ENCODE peak calls at places on chromosomes 6 and 20, in five cellular contexts. One of them, this sample, is unnamed.

GRCh38 chr6:52741872-52742271 is 21.4 kb downstream of the GSTA2 start:
- DNase-seq in A549: no peak
- DNase-seq in K562: no peak
- DNase-seq in HepG2: no peak
- DNase-seq in GM12878: no peak
- DNase-seq in this sample: no peak

GRCh38 chr6:124655856-124656255 is 306.4 kb upstream of the RNF217 start:
- DNase-seq in A549: no peak
- DNase-seq in K562: no peak
- DNase-seq in HepG2: no peak
- DNase-seq in GM12878: no peak
- DNase-seq in this sample: no peak

GRCh38 chr6:170210651-170211403 is 80.1 kb downstream of the DLL1 start:
- DNase-seq in A549: no peak
- DNase-seq in K562: no peak
- DNase-seq in HepG2: no peak
- DNase-seq in GM12878: no peak
- DNase-seq in this sample: no peak

GRCh38 chr6:151374024-151374423 is 17.3 kb downstream of the ZBTB2 start:
- DNase-seq in A549: no peak
- DNase-seq in K562: peak; percentile 33
- DNase-seq in HepG2: peak; percentile 31
- DNase-seq in GM12878: no peak
- DNase-seq in this sample: peak; percentile 61

GRCh38 chr6:169530762-169531143 is 171.1 kb downstream of the WDR27 start:
- DNase-seq in A549: no peak
- DNase-seq in K562: no peak
- DNase-seq in HepG2: no peak
- DNase-seq in GM12878: no peak
- DNase-seq in this sample: no peak

GRCh38 chr20:19056909-19057308 is 155.5 kb upstream of the SLC24A3 start:
- DNase-seq in A549: no peak
- DNase-seq in K562: no peak
- DNase-seq in HepG2: no peak
- DNase-seq in GM12878: no peak
- DNase-seq in this sample: peak; percentile 19

GRCh38 chr6:7112741-7113313 is 5.1 kb downstream of the RREB1 start:
- DNase-seq in A549: no peak
- DNase-seq in K562: no peak
- DNase-seq in HepG2: peak; percentile 69
- DNase-seq in GM12878: peak; percentile 41
- DNase-seq in this sample: peak; percentile 64

GRCh38 chr6:52787917-52788316 is 15.7 kb downstream of the GSTA1 start:
- DNase-seq in A549: no peak
- DNase-seq in K562: no peak
- DNase-seq in HepG2: peak; percentile 46
- DNase-seq in GM12878: no peak
- DNase-seq in this sample: no peak

GRCh38 chr6:66628917-66629316 is 921.9 kb upstream of the EYS start:
- DNase-seq in A549: no peak
- DNase-seq in K562: no peak
- DNase-seq in HepG2: no peak
- DNase-seq in GM12878: no peak
- DNase-seq in this sample: peak; percentile 89

GRCh38 chr20:53706511-53707031 is 112.9 kb upstream of the ZNF217 start:
- DNase-seq in A549: no peak
- DNase-seq in K562: no peak
- DNase-seq in HepG2: no peak
- DNase-seq in GM12878: peak; percentile 81
- DNase-seq in this sample: peak; percentile 35

GRCh38 chr20:35253010-35253409 is 24.9 kb downstream of the MMP24OS start:
- DNase-seq in A549: no peak
- DNase-seq in K562: no peak
- DNase-seq in HepG2: no peak
- DNase-seq in GM12878: no peak
- DNase-seq in this sample: no peak

GRCh38 chr6:53761036-53761435 is 33.8 kb upstream of the LRRC1 start:
- DNase-seq in A549: no peak
- DNase-seq in K562: no peak
- DNase-seq in HepG2: no peak
- DNase-seq in GM12878: no peak
- DNase-seq in this sample: no peak

GRCh38 chr20:59008715-59009336 is 1.8 kb upstream of the CTSZ start:
- DNase-seq in A549: no peak
- DNase-seq in K562: no peak
- DNase-seq in HepG2: no peak
- DNase-seq in GM12878: no peak
- DNase-seq in this sample: no peak

GRCh38 chr20:33576432-33576883 is 85.7 kb upstream of the C20orf144 start:
- DNase-seq in A549: no peak
- DNase-seq in K562: no peak
- DNase-seq in HepG2: no peak
- DNase-seq in GM12878: no peak
- DNase-seq in this sample: no peak

GRCh38 chr6:52115891-52116604 is 28.6 kb upstream of the PKHD1 start:
- DNase-seq in A549: no peak
- DNase-seq in K562: no peak
- DNase-seq in HepG2: no peak
- DNase-seq in GM12878: no peak
- DNase-seq in this sample: no peak

GRCh38 chr6:135970750-135971149 is 119.2 kb downstream of the PDE7B start:
- DNase-seq in A549: no peak
- DNase-seq in K562: no peak
- DNase-seq in HepG2: no peak
- DNase-seq in GM12878: no peak
- DNase-seq in this sample: no peak

GRCh38 chr6:135976585-135976984 is 125.1 kb downstream of the PDE7B start:
- DNase-seq in A549: no peak
- DNase-seq in K562: no peak
- DNase-seq in HepG2: no peak
- DNase-seq in GM12878: no peak
- DNase-seq in this sample: no peak

GRCh38 chr6:135974416-135974815 is 122.9 kb downstream of the PDE7B start:
- DNase-seq in A549: no peak
- DNase-seq in K562: no peak
- DNase-seq in HepG2: no peak
- DNase-seq in GM12878: no peak
- DNase-seq in this sample: no peak

GRCh38 chr6:135972120-135972519 is 120.6 kb downstream of the PDE7B start:
- DNase-seq in A549: no peak
- DNase-seq in K562: no peak
- DNase-seq in HepG2: no peak
- DNase-seq in GM12878: no peak
- DNase-seq in this sample: no peak

GRCh38 chr6:135972586-135972985 is 121.1 kb downstream of the PDE7B start:
- DNase-seq in A549: no peak
- DNase-seq in K562: no peak
- DNase-seq in HepG2: no peak
- DNase-seq in GM12878: no peak
- DNase-seq in this sample: no peak
- TF ChIP-seq MYC in A549: no peak
- TF ChIP-seq MYC in K562: no peak
- TF ChIP-seq MYC in HepG2: no peak
- TF ChIP-seq MYC in GM12878: no peak
- TF ChIP-seq MYC in this sample: no peak

GRCh38 chr6:24565196-24565595 is 70.4 kb downstream of the ALDH5A1 start:
- DNase-seq in A549: no peak
- DNase-seq in K562: no peak
- DNase-seq in HepG2: no peak
- DNase-seq in GM12878: no peak
- DNase-seq in this sample: no peak

GRCh38 chr6:24566020-24566752 is 71.4 kb downstream of the ALDH5A1 start:
- DNase-seq in A549: no peak
- DNase-seq in K562: no peak
- DNase-seq in HepG2: peak; percentile 30
- DNase-seq in GM12878: no peak
- DNase-seq in this sample: no peak

GRCh38 chr6:24568687-24569086 is 73.9 kb downstream of the ALDH5A1 start:
- DNase-seq in A549: no peak
- DNase-seq in K562: no peak
- DNase-seq in HepG2: no peak
- DNase-seq in GM12878: no peak
- DNase-seq in this sample: no peak

GRCh38 chr6:24571361-24571760 is 74.6 kb downstream of the KIAA0319 start:
- DNase-seq in A549: no peak
- DNase-seq in K562: no peak
- DNase-seq in HepG2: no peak
- DNase-seq in GM12878: no peak
- DNase-seq in this sample: no peak

DNA sequence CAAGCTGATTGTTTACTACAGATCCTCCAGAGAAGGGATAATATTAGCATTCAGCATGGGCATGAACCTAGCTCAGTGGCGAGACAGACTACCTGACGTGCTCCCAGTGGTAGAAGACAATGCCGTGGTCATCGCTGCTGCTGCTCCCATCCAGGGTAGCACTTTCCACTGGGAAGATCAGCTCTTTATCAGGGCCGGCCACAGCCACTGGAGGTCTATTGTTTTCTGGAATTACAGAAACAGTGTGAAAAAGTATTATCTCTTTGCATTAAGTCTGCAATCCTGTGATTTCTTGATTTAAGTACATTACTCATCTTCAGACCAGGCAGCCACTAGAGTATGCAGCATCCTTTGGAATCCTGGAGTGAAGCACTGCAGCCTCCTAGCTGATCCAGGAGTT is 75.0 kb downstream of the ALDH5A1 start:
- DNase-seq in A549: no peak
- DNase-seq in K562: no peak
- DNase-seq in HepG2: no peak
- DNase-seq in GM12878: no peak
- DNase-seq in this sample: no peak
- TF ChIP-seq MYC in A549: no peak
- TF ChIP-seq MYC in K562: no peak
- TF ChIP-seq MYC in HepG2: no peak
- TF ChIP-seq MYC in GM12878: no peak
- TF ChIP-seq MYC in this sample: no peak

GRCh38 chr20:46823271-46823747 is 71.3 kb upstream of the EYA2 start:
- DNase-seq in A549: no peak
- DNase-seq in K562: no peak
- DNase-seq in HepG2: no peak
- DNase-seq in GM12878: no peak
- DNase-seq in this sample: no peak
- TF ChIP-seq MYC in A549: no peak
- TF ChIP-seq MYC in K562: no peak
- TF ChIP-seq MYC in HepG2: no peak
- TF ChIP-seq MYC in GM12878: no peak
- TF ChIP-seq MYC in this sample: no peak

DNA sequence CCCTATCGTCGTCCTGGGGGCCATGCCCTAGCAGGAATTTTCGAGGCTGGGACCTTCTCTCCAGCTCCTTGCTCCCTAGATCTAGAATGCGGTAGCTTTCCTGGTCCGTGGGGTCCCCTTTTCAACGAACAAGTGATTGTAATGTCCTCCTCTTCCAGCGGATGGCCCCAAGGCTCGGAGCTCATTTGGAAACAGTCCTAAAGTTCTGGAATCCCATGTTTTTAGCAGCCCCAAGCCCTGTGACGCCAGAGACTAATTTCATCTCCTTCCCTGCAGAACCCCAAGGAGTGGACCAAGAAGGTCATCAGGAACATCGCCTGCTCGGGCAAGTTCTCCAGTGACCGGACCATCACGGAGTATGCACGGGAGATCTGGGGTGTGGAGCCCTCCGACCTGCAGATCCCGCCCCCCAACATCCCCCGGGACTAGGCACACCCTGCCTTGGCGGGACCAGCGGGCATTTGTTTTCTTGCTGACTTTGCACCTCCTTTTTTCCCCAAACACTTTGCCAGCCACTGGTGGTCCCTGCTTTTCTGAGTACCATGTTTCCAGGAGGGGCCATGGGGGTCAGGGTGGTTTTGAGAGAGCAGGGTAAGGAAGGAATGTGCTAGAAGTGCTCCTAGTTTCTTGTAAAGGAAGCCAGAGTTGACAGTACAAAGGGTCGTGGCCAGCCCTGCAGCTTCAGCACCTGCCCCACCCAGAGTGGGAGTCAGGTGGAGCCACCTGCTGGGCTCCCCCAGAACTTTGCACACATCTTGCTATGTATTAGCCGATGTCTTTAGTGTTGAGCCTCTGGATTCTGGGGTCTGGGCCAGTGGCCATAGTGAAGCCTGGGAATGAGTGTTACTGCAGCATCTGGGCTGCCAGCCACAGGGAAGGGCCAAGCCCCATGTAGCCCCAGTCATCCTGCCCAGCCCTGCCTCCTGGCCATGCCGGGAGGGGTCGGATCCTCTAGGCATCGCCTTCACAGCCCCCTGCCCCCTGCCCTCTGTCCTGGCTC is 48.5 kb downstream of the PYGB start:
- DNase-seq in A549: peak; percentile 71
- DNase-seq in K562: peak; percentile 54
- DNase-seq in HepG2: peak; percentile 50
- DNase-seq in GM12878: no peak
- DNase-seq in this sample: peak; percentile 50
- TF ChIP-seq MYC in A549: no peak
- TF ChIP-seq MYC in K562: no peak
- TF ChIP-seq MYC in HepG2: peak; percentile 22
- TF ChIP-seq MYC in GM12878: no peak
- TF ChIP-seq MYC in this sample: no peak

DNA sequence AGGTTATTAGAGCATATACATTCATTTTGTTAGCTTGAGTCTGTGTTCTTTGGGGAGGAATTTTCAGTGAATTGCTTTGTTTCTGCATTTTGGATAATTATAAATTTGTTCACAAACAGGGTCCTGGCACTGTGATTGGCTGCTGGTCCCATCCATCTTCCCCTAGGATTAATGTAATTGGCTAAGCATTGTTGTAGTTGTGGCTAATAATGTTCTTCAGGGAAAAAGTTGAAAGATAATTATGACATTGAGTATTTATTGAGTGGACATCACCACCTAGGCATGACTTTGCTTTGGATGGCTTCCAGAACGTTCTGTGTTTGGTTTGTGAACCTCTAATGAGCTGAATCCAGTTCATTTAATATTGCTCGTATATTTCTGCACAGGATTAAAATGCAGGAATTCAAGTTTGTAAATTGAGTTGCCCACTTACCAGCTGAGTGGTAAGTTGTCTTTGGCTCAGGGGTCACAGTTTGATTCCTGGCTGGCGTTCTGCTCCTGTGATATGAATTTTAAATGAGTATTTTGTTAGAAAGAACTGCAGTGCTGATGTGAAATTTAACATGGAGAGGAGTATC is 55.1 kb downstream of the ARID1B start:
- DNase-seq in A549: peak; percentile 9
- DNase-seq in K562: peak; percentile 62
- DNase-seq in HepG2: no peak
- DNase-seq in GM12878: no peak
- DNase-seq in this sample: peak; percentile 32
- TF ChIP-seq MYC in A549: no peak
- TF ChIP-seq MYC in K562: no peak
- TF ChIP-seq MYC in HepG2: no peak
- TF ChIP-seq MYC in GM12878: no peak
- TF ChIP-seq MYC in this sample: no peak

GRCh38 chr6:11337306-11337705 is 104.8 kb upstream of the NEDD9 start:
- DNase-seq in A549: no peak
- DNase-seq in K562: no peak
- DNase-seq in HepG2: no peak
- DNase-seq in GM12878: no peak
- DNase-seq in this sample: no peak
- TF ChIP-seq MYC in A549: no peak
- TF ChIP-seq MYC in K562: no peak
- TF ChIP-seq MYC in HepG2: no peak
- TF ChIP-seq MYC in GM12878: no peak
- TF ChIP-seq MYC in this sample: no peak